ENCODE peak calls at places on chromosome 13, in five cellular contexts. One of them, this sample, is unnamed.

GRCh38 chr13:96710166-96710866 is 284.0 kb downstream of the OXGR1 start:
- DNase-seq in substantia nigra: no peak
- DNase-seq in EL: no peak
- DNase-seq in tibial nerve: no peak
- DNase-seq in pancreas: no peak
- DNase-seq in this sample: no peak

GRCh38 chr13:78168981-78169380 is 250.3 kb upstream of the EDNRB start:
- DNase-seq in EL: no peak
- DNase-seq in pancreas: no peak
- DNase-seq in substantia nigra: no peak
- DNase-seq in tibial nerve: no peak
- DNase-seq in this sample: no peak

GRCh38 chr13:19052180-19052579 is 129.4 kb downstream of the TUBA3C start:
- DNase-seq in pancreas: no peak
- DNase-seq in EL: no peak
- DNase-seq in tibial nerve: no peak
- DNase-seq in substantia nigra: no peak
- DNase-seq in this sample: no peak

GRCh38 chr13:102597029-102598015 is 536 bp downstream of the TPP2 start:
- DNase-seq in pancreas: no peak
- DNase-seq in tibial nerve: no peak
- DNase-seq in EL: peak; percentile 20
- DNase-seq in substantia nigra: peak; percentile 78
- DNase-seq in this sample: no peak

GRCh38 chr13:90984737-90985136 is 362.8 kb upstream of the MIR17HG start:
- DNase-seq in substantia nigra: no peak
- DNase-seq in pancreas: no peak
- DNase-seq in tibial nerve: no peak
- DNase-seq in EL: no peak
- DNase-seq in this sample: no peak

GRCh38 chr13:92896842-92897241 is 329.8 kb upstream of the GPC6 start:
- DNase-seq in tibial nerve: no peak
- DNase-seq in substantia nigra: no peak
- DNase-seq in EL: no peak
- DNase-seq in pancreas: no peak
- DNase-seq in this sample: no peak

GRCh38 chr13:95956589-95957148 is 96.5 kb downstream of the UGGT2 start:
- DNase-seq in EL: peak; percentile 11
- DNase-seq in substantia nigra: no peak
- DNase-seq in pancreas: no peak
- DNase-seq in tibial nerve: no peak
- DNase-seq in this sample: no peak

GRCh38 chr13:88806438-88806837 is 1135.3 kb downstream of the SLITRK5 start:
- DNase-seq in substantia nigra: no peak
- DNase-seq in EL: no peak
- DNase-seq in pancreas: no peak
- DNase-seq in tibial nerve: no peak
- DNase-seq in this sample: no peak

GRCh38 chr13:21012841-21013681 is 48.3 kb downstream of the LATS2 start:
- DNase-seq in substantia nigra: peak; percentile 21
- DNase-seq in EL: no peak
- DNase-seq in pancreas: peak; percentile 29
- DNase-seq in tibial nerve: no peak
- DNase-seq in this sample: no peak

GRCh38 chr13:93700115-93700514 is 473.5 kb downstream of the GPC6 start:
- DNase-seq in EL: peak; percentile 9
- DNase-seq in pancreas: no peak
- DNase-seq in substantia nigra: no peak
- DNase-seq in tibial nerve: no peak
- DNase-seq in this sample: no peak

GRCh38 chr13:67052550-67053237 is 177.4 kb downstream of the PCDH9 start:
- DNase-seq in tibial nerve: no peak
- DNase-seq in EL: no peak
- DNase-seq in pancreas: no peak
- DNase-seq in substantia nigra: no peak
- DNase-seq in this sample: no peak

GRCh38 chr13:26719356-26719945 is 41.1 kb downstream of the GPR12 start:
- DNase-seq in substantia nigra: no peak
- DNase-seq in EL: peak; percentile 25
- DNase-seq in pancreas: no peak
- DNase-seq in tibial nerve: no peak
- DNase-seq in this sample: no peak

GRCh38 chr13:96100457-96101220 is 10.7 kb downstream of the HS6ST3 start:
- DNase-seq in EL: no peak
- DNase-seq in pancreas: no peak
- DNase-seq in substantia nigra: no peak
- DNase-seq in tibial nerve: no peak
- DNase-seq in this sample: no peak

GRCh38 chr13:35723061-35723461 is 246.6 kb upstream of the MAB21L1 start:
- DNase-seq in EL: peak; percentile 41
- DNase-seq in pancreas: no peak
- DNase-seq in substantia nigra: no peak
- DNase-seq in tibial nerve: peak; percentile 64
- DNase-seq in this sample: no peak

GRCh38 chr13:79108914-79109643 is 297.0 kb downstream of the RBM26 start:
- DNase-seq in pancreas: no peak
- DNase-seq in substantia nigra: no peak
- DNase-seq in tibial nerve: no peak
- DNase-seq in EL: no peak
- DNase-seq in this sample: no peak

GRCh38 chr13:76848596-76848995 is 37.6 kb downstream of the KCTD12 start:
- DNase-seq in substantia nigra: no peak
- DNase-seq in EL: no peak
- DNase-seq in pancreas: no peak
- DNase-seq in tibial nerve: peak; percentile 33
- DNase-seq in this sample: peak; percentile 48

GRCh38 chr13:110499621-110500281 is 61.8 kb downstream of the RAB20 start:
- DNase-seq in EL: peak; percentile 84
- DNase-seq in substantia nigra: no peak
- DNase-seq in tibial nerve: no peak
- DNase-seq in pancreas: no peak
- DNase-seq in this sample: no peak

GRCh38 chr13:33228645-33229445 is 56.7 kb downstream of the STARD13 start:
- DNase-seq in tibial nerve: no peak
- DNase-seq in pancreas: no peak
- DNase-seq in substantia nigra: no peak
- DNase-seq in EL: peak; percentile 88
- DNase-seq in this sample: no peak

GRCh38 chr13:51523082-51523518 is 61.2 kb upstream of the WDFY2 start:
- DNase-seq in EL: peak; percentile 74
- DNase-seq in substantia nigra: no peak
- DNase-seq in pancreas: no peak
- DNase-seq in tibial nerve: no peak
- DNase-seq in this sample: no peak

GRCh38 chr13:100773429-100773828 is 98.8 kb upstream of the TMTC4 start:
- DNase-seq in pancreas: no peak
- DNase-seq in tibial nerve: no peak
- DNase-seq in EL: no peak
- DNase-seq in substantia nigra: no peak
- DNase-seq in this sample: no peak

GRCh38 chr13:77751513-77752456 is 54.3 kb downstream of the SLAIN1 start:
- DNase-seq in tibial nerve: peak; percentile 29
- DNase-seq in pancreas: peak; percentile 12
- DNase-seq in substantia nigra: peak; percentile 48
- DNase-seq in EL: peak; percentile 18
- DNase-seq in this sample: no peak

GRCh38 chr13:103188688-103189326 is 122.6 kb upstream of the SLC10A2 start:
- DNase-seq in EL: no peak
- DNase-seq in tibial nerve: no peak
- DNase-seq in pancreas: no peak
- DNase-seq in substantia nigra: no peak
- DNase-seq in this sample: no peak

GRCh38 chr13:100707818-100708740 is 33.5 kb upstream of the TMTC4 start:
- DNase-seq in substantia nigra: no peak
- DNase-seq in pancreas: no peak
- DNase-seq in EL: no peak
- DNase-seq in tibial nerve: no peak
- DNase-seq in this sample: no peak

GRCh38 chr13:98976338-98976737 is 1.5 kb downstream of the DOCK9 start:
- DNase-seq in EL: peak; percentile 28
- DNase-seq in tibial nerve: no peak
- DNase-seq in substantia nigra: no peak
- DNase-seq in pancreas: no peak
- DNase-seq in this sample: no peak

GRCh38 chr13:23868521-23868920 is 20.7 kb downstream of the MIPEP start:
- DNase-seq in tibial nerve: no peak
- DNase-seq in EL: peak; percentile 44
- DNase-seq in substantia nigra: no peak
- DNase-seq in pancreas: no peak
- DNase-seq in this sample: no peak

GRCh38 chr13:42594577-42595571 is 20.9 kb downstream of the TNFSF11 start:
- DNase-seq in EL: peak; percentile 60
- DNase-seq in substantia nigra: peak; percentile 44
- DNase-seq in pancreas: peak; percentile 18
- DNase-seq in tibial nerve: peak; percentile 65
- DNase-seq in this sample: peak; percentile 34

GRCh38 chr13:51315658-51316057 is 23.8 kb upstream of the SERPINE3 start:
- DNase-seq in substantia nigra: no peak
- DNase-seq in tibial nerve: no peak
- DNase-seq in EL: no peak
- DNase-seq in pancreas: no peak
- DNase-seq in this sample: no peak

GRCh38 chr13:43988302-43988701 is 108.6 kb downstream of the LACC1 start:
- DNase-seq in substantia nigra: no peak
- DNase-seq in pancreas: no peak
- DNase-seq in EL: no peak
- DNase-seq in tibial nerve: no peak
- DNase-seq in this sample: no peak

GRCh38 chr13:42041684-42042035 is 6.8 kb upstream of the DGKH start:
- DNase-seq in EL: peak; percentile 71
- DNase-seq in tibial nerve: peak; percentile 49
- DNase-seq in substantia nigra: peak; percentile 55
- DNase-seq in pancreas: no peak
- DNase-seq in this sample: no peak

GRCh38 chr13:107993239-107993948 is 221.9 kb downstream of the LIG4 start:
- DNase-seq in substantia nigra: no peak
- DNase-seq in tibial nerve: no peak
- DNase-seq in EL: no peak
- DNase-seq in pancreas: no peak
- DNase-seq in this sample: no peak

GRCh38 chr13:90553167-90553566 is 794.3 kb upstream of the MIR17HG start:
- DNase-seq in tibial nerve: no peak
- DNase-seq in substantia nigra: no peak
- DNase-seq in pancreas: no peak
- DNase-seq in EL: no peak
- DNase-seq in this sample: no peak